ENCODE peak calls at places on chromosome 9, in seven cellular contexts. S is HepG2, E is prostate gland, T is WTC11, I is dorsolateral prefrontal cortex, P is A549, G is heart right ventricle. O is an unnamed sample.

GRCh38 chr9:106456581-106456980 is 406.4 kb upstream of the ZNF462 start:
- DNase-seq in S (no peak), E (no peak), T (no peak), I (no peak), P (no peak), G (no peak), O (no peak)

GRCh38 chr9:68979538-68980314 is 34.2 kb downstream of the PRKACG start:
- DNase-seq in S (no peak), E (no peak), T (no peak), I (no peak), P (no peak), G (peak), O (no peak)

GRCh38 chr9:137807721-137808703 is 69.6 kb upstream of the CACNA1B start:
- DNase-seq in S (no peak), E (no peak), T (no peak), I (no peak), P (no peak), G (no peak), O (no peak)

GRCh38 chr9:125372441-125373226 is 111.0 kb downstream of the GAPVD1 start:
- DNase-seq in S (peak), E (no peak), T (no peak), I (no peak), P (no peak), G (no peak), O (no peak)

GRCh38 chr9:129273136-129273895 is 95.3 kb upstream of the IER5L start:
- DNase-seq in S (no peak), E (no peak), T (no peak), I (no peak), P (no peak), G (peak), O (no peak)

GRCh38 chr9:116152390-116152789 is 1.2 kb upstream of the PAPPA start:
- DNase-seq in S (peak), E (no peak), T (no peak), I (no peak), P (no peak), G (no peak), O (no peak)

GRCh38 chr9:21991039-21991959 is 2.9 kb downstream of the CDKN2A start:
- DNase-seq in S (no peak), E (no peak), T (no peak), I (no peak), P (no peak), G (no peak), O (no peak)

GRCh38 chr9:136409557-136410455 is 608 bp downstream of the ENTR1 start:
- DNase-seq in S (peak), E (no peak), T (peak), I (no peak), P (peak), G (no peak), O (no peak)

GRCh38 chr9:100216178-100216787 is 117.2 kb downstream of the INVS start:
- DNase-seq in S (peak), E (peak), T (peak), I (no peak), P (peak), G (peak), O (peak)

GRCh38 chr9:72579190-72579589 is 57.8 kb downstream of the TMC1 start:
- DNase-seq in S (no peak), E (peak), T (no peak), I (no peak), P (peak), G (peak), O (peak)

GRCh38 chr9:19533373-19533772 is 124.6 kb downstream of the ACER2 start:
- DNase-seq in S (no peak), E (no peak), T (no peak), I (no peak), P (no peak), G (no peak), O (no peak)

GRCh38 chr9:36640982-36641381 is 68.3 kb downstream of the MELK start:
- DNase-seq in S (no peak), E (no peak), T (no peak), I (no peak), P (no peak), G (no peak), O (no peak)

GRCh38 chr9:36642817-36643216 is 70.1 kb downstream of the MELK start:
- DNase-seq in S (no peak), E (no peak), T (no peak), I (no peak), P (no peak), G (no peak), O (no peak)

GRCh38 chr9:36632892-36633291 is 60.2 kb downstream of the MELK start:
- DNase-seq in S (peak), E (no peak), T (no peak), I (no peak), P (peak), G (no peak), O (no peak)

GRCh38 chr9:36637491-36638270 is 65.0 kb downstream of the MELK start:
- DNase-seq in S (no peak), E (no peak), T (no peak), I (no peak), P (no peak), G (no peak), O (no peak)
- TF ChIP-seq CTCF in S (no peak), E (no peak), T (no peak), I (no peak), P (no peak), G (no peak), O (no peak)

DNA sequence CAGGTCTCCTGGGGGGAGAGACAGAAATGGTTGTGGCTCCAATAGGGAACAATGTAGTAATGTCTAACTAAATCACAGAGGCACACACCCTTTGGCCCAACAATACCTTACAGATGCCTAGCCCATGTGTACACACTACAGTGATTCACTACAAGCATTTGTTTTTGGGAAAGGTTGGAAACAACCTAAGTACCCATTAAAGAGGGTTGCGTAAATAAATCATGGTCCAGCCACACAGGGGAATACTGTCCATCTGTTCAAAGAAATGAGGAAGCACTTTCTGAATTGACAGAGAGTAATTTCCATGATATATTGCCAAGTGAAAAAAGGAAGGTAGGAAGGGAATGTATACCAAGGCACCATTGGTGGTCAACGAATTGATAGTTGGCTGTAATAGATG is 22.0 kb upstream of the GTF3C5 start:
- DNase-seq in S (no peak), E (no peak), T (no peak), I (no peak), P (no peak), G (no peak), O (no peak)
- TF ChIP-seq CTCF in S (no peak), E (no peak), T (no peak), I (no peak), P (no peak), G (no peak), O (no peak)

DNA sequence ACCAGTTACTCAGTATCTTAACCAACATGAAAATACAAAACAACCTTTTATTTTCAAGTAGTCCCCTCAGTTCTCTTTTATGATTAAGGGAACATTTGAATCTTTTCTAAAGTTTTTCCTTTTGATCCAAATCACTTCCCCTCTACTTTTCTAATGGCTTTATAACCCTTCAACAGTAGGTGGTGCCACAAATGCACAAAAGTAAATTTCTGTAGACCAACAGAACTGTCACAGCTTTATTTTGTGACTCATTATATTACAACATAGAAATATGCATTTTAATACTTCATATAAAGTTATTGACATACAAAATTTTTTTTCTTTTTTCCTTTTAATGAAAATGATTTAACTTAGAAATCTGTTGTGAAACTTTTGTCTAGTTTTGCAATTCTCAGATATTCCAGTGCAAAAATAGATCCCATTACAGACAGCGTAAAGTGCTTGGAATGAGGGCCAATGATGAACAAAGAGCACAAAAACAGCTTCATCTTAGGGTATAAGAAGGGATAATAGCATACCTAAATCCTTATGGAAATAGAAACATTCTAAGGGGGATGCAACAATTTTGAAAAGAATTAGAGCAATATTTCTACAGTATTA is 17.0 kb downstream of the NIPSNAP3B start:
- DNase-seq in S (no peak), E (no peak), T (no peak), I (no peak), P (peak), G (no peak), O (no peak)
- TF ChIP-seq CTCF in S (peak), E (no peak), T (no peak), I (peak), P (peak), G (peak), O (no peak)

GRCh38 chr9:35660966-35661413 is 2.9 kb downstream of the CCDC107 start:
- DNase-seq in S (peak), E (no peak), T (no peak), I (no peak), P (no peak), G (no peak), O (no peak)
- TF ChIP-seq CTCF in S (peak), E (no peak), T (no peak), I (peak), P (peak), G (peak), O (peak)

GRCh38 chr9:3848445-3849114 is 322.8 kb upstream of the RFX3 start:
- DNase-seq in S (peak), E (no peak), T (peak), I (no peak), P (no peak), G (no peak), O (no peak)
- TF ChIP-seq CTCF in S (peak), E (no peak), T (no peak), I (no peak), P (no peak), G (no peak), O (peak)

DNA sequence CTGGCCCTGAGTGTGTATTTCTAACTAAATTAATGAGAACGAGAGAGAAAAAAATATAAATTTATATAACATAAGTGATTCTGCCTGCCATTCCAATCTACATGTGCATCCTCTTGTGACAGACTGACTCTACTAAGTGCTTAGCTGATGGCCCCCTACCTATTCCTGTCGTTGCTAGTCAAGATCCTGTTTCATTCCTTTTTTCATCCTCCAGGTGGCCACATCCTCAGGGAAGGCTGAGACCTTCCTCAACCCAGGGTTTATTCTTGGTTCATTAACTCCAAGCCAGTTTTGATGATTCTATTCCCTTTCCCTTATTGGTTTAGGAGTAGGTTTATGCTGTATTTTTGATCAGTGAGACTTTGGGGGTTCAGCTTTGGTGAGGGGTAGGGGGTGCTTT is 201.3 kb downstream of the C9orf152 start:
- DNase-seq in S (no peak), E (no peak), T (no peak), I (no peak), P (no peak), G (no peak), O (no peak)
- TF ChIP-seq CTCF in S (peak), E (no peak), T (no peak), I (no peak), P (no peak), G (no peak), O (peak)

DNA sequence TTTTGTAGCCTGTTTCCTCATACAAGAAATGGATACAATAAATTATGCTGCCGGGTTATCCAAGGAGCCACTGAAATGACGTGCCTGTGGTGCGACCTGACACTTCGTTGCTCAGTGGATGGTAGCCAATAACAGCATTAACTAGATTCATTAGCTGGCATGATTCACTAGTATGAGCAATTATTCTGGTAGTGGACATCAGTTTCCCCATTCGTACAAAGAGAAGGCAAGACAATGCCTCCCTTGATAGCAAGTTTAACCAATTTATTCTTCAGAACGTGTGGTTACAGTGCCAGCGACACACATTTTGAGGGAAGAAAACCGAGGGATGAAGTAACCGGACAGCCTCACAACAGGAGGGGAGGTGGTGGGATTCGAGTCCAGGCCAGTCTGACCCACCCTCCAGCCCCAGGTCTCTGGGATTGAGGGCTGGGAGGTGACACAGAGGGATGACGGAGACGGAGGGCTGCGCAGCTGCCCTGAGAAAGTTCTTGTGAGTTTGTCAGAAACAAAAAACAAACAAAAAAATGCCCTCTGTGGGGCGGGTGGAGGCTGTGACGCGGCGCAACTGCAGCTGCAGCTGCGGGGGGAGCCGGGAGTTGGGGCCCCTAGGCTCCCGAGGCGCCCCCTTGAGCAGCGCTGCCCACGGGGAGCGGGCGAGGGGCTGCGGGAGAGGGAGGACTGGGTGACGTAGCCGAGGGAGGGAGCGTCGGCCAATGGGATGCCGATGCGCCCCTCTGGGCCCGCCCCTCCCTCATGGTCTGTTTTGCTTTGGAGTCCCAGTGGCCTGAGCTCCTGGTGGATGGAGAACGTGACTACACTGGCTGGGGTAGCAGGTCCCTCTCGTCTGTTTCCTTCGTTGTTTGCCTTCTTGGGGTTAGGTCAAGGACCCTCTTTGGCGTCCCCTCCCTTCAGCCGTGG is 10.9 kb downstream of the LHX2 start:
- DNase-seq in S (peak), E (no peak), T (peak), I (no peak), P (no peak), G (no peak), O (no peak)
- TF ChIP-seq CTCF in S (no peak), E (no peak), T (no peak), I (no peak), P (no peak), G (no peak), O (no peak)